ENCODE peak calls at places on chromosomes 2 and 18, in six cellular contexts. I is HepG2, E is K562, H is upper lobe of left lung, U is GM12878, V is HCT116. L is an unnamed sample.

GRCh38 chr18:70415823-70416488 is 127.1 kb downstream of the SOCS6 start:
- ATAC-seq in I (no peak), E (peak; percentile 20), H (no peak), U (no peak), V (peak; percentile 93), L (no peak)

GRCh38 chr2:137968477-137969417 is 4.5 kb downstream of the HNMT start:
- ATAC-seq in I (peak; percentile 33), E (no peak), H (no peak), U (no peak), V (no peak), L (peak; percentile 36)

GRCh38 chr2:162029287-162029901 is 44.6 kb downstream of the DPP4 start:
- ATAC-seq in I (no peak), E (no peak), H (no peak), U (no peak), V (peak; percentile 68), L (no peak)

GRCh38 chr2:232097758-232098157 is 136.2 kb downstream of the DIS3L2 start:
- ATAC-seq in I (no peak), E (no peak), H (no peak), U (no peak), V (no peak), L (no peak)

GRCh38 chr2:132633635-132634034 is 36.4 kb downstream of the LYPD1 start:
- ATAC-seq in I (no peak), E (no peak), H (no peak), U (no peak), V (no peak), L (no peak)

GRCh38 chr2:209808521-209808920 is 36.9 kb downstream of the UNC80 start:
- ATAC-seq in I (no peak), E (peak; percentile 83), H (peak; percentile 63), U (no peak), V (no peak), L (no peak)

GRCh38 chr2:15539999-15540398 is 21.1 kb downstream of the NBAS start:
- ATAC-seq in I (no peak), E (peak; percentile 19), H (no peak), U (peak; percentile 76), V (no peak), L (no peak)

GRCh38 chr2:21118302-21118920 is 5.4 kb upstream of the TDRD15 start:
- ATAC-seq in I (peak; percentile 98), E (peak; percentile 49), H (no peak), U (peak; percentile 71), V (peak; percentile 75), L (no peak)

GRCh38 chr2:241135737-241136136 is 13.5 kb downstream of the PASK start:
- ATAC-seq in I (peak; percentile 88), E (no peak), H (peak; percentile 2), U (no peak), V (no peak), L (no peak)

DNA sequence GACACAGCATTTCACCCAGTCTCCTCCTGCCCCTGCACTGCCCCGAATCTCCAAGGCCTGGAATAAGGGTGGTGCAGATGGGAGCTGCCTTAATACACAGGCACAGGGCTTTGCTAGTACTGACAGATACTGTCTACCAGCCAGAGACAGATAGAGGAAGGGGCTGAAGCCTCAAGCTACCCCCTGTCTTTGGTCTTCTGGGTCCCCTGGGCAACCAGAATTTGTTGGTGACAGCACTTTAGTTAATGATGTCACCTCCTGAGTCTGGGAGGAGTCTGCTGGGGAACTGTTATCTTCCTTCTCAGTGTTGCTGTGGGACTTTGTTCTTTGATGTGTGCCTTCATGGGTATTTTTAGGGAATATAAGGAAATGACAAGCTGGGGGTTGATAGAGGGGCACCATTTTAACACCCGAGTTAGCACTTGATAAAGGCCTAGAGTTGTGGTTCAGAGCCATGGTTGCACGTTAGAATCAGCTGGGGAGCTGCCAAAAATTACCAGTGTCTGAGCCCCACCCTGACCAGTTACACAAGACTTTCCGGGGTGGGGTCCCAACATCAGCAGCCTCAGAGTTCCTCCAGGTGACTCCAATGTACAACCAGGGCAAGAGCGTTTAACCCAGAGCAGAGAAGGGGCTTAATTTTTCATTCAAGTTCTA is 136.8 kb downstream of the SMAD7 start:
- ATAC-seq in I (no peak), E (peak; percentile 96), H (peak; percentile 41), U (peak; percentile 70), V (no peak), L (no peak)
- TF ChIP-seq POLR2A in I (no peak), E (no peak), H (no peak), U (no peak), V (no peak), L (no peak)

GRCh38 chr18:63820694-63821093 is 45.5 kb downstream of the SERPINB7 start:
- ATAC-seq in I (no peak), E (no peak), H (no peak), U (no peak), V (no peak), L (no peak)

GRCh38 chr18:63818212-63818611 is 43.0 kb downstream of the SERPINB7 start:
- ATAC-seq in I (no peak), E (no peak), H (peak; percentile 40), U (no peak), V (no peak), L (no peak)

GRCh38 chr18:63817441-63818051 is 42.3 kb downstream of the SERPINB7 start:
- ATAC-seq in I (no peak), E (no peak), H (no peak), U (no peak), V (no peak), L (peak; percentile 48)

GRCh38 chr18:63823516-63824219 is 48.5 kb downstream of the SERPINB7 start:
- ATAC-seq in I (no peak), E (no peak), H (peak; percentile 30), U (peak; percentile 68), V (peak; percentile 52), L (no peak)

DNA sequence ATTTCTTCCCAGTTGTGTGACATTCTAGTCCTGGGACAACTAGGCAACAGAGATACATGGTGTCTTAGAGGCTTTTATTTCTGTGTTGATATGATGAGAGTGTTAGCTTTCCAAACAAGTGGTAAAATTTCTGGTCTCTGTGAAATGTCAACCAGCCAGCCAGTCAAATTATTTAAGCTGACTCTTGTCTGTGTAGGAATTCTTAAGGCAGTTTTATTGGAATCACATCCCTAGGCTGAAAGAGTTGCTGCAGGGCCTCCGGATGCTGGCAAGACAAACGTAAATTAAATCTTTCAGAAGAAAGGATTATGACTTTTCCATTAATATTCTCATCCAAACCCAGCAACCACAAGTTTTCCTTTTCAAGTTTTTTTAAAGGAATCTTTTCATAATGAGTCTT is 44.6 kb downstream of the SERPINB7 start:
- ATAC-seq in I (no peak), E (no peak), H (no peak), U (no peak), V (no peak), L (no peak)
- TF ChIP-seq POLR2AphosphoS5 in I (no peak), E (no peak), H (no peak), U (no peak), V (no peak), L (no peak)

GRCh38 chr2:134120718-134121630 is 132.9 kb upstream of the MGAT5 start:
- ATAC-seq in I (peak; percentile 74), E (peak; percentile 72), H (peak; percentile 73), U (peak; percentile 74), V (peak; percentile 45), L (peak; percentile 61)
- TF ChIP-seq POLR2A in I (peak; percentile 60), E (no peak), H (no peak), U (peak; percentile 74), V (no peak), L (peak; percentile 17)

GRCh38 chr2:218407717-218408116 is 8.0 kb downstream of the CTDSP1 start:
- ATAC-seq in I (no peak), E (no peak), H (no peak), U (no peak), V (no peak), L (no peak)

GRCh38 chr2:218404351-218405145 is 4.9 kb downstream of the CTDSP1 start:
- ATAC-seq in I (no peak), E (no peak), H (no peak), U (no peak), V (no peak), L (no peak)

GRCh38 chr2:218406949-218407703 is 7.5 kb downstream of the CTDSP1 start:
- ATAC-seq in I (peak; percentile 28), E (peak; percentile 22), H (peak; percentile 46), U (peak; percentile 19), V (peak; percentile 10), L (peak; percentile 10)

GRCh38 chr2:218405365-218406208 is 5.9 kb downstream of the CTDSP1 start:
- ATAC-seq in I (peak; percentile 4), E (peak; percentile 15), H (peak; percentile 3), U (peak; percentile 3), V (peak; percentile 42), L (no peak)

GRCh38 chr2:218406209-218406948 is 6.7 kb downstream of the CTDSP1 start:
- ATAC-seq in I (peak; percentile 78), E (peak; percentile 93), H (peak; percentile 95), U (peak; percentile 93), V (peak; percentile 92), L (peak; percentile 94)
- TF ChIP-seq POLR2AphosphoS5 in I (peak; percentile 47), E (peak; percentile 70), H (peak; percentile 65), U (peak; percentile 10), V (peak; percentile 96), L (peak; percentile 73)

GRCh38 chr2:219519526-219519916 is 5.2 kb downstream of the ASIC4 start:
- ATAC-seq in I (no peak), E (no peak), H (no peak), U (no peak), V (no peak), L (no peak)

GRCh38 chr2:219522111-219523030 is 8.1 kb downstream of the ASIC4 start:
- ATAC-seq in I (peak; percentile 36), E (peak; percentile 45), H (no peak), U (no peak), V (peak; percentile 41), L (peak; percentile 52)

GRCh38 chr2:219520079-219520478 is 5.8 kb downstream of the ASIC4 start:
- ATAC-seq in I (no peak), E (peak; percentile 6), H (no peak), U (no peak), V (no peak), L (no peak)

GRCh38 chr2:219523031-219523671 is 8.9 kb downstream of the ASIC4 start:
- ATAC-seq in I (no peak), E (no peak), H (no peak), U (no peak), V (no peak), L (no peak)

GRCh38 chr2:219521066-219521880 is 7.0 kb downstream of the ASIC4 start:
- ATAC-seq in I (peak; percentile 81), E (peak; percentile 74), H (peak; percentile 16), U (peak; percentile 62), V (peak; percentile 82), L (peak; percentile 28)
- TF ChIP-seq POLR2A in I (no peak), E (no peak), H (no peak), U (no peak), V (no peak), L (no peak)

GRCh38 chr2:97935719-97936161 is 60.0 kb downstream of the TMEM131 start:
- ATAC-seq in I (peak; percentile 92), E (peak; percentile 84), H (no peak), U (peak; percentile 25), V (peak; percentile 87), L (no peak)
- TF ChIP-seq POLR2AphosphoS5 in I (no peak), E (no peak), H (no peak), U (no peak), V (no peak), L (peak; percentile 71)

GRCh38 chr2:157905092-157905491 is 29.0 kb upstream of the ACVR1 start:
- ATAC-seq in I (peak; percentile 73), E (no peak), H (no peak), U (no peak), V (no peak), L (no peak)
- TF ChIP-seq POLR2A in I (no peak), E (no peak), H (no peak), U (no peak), V (no peak), L (no peak)